ENCODE peak calls at places on chromosomes 5 and 9, in nine cellular contexts. F is kidney, G is RWPE1, B is stomach, D is mammary epithelial cell, J is body of pancreas, C is heart left ventricle, M is lower lobe of right lung, E is left ventricle myocardium inferior. V is an unnamed sample.
A peak's percentile ranks its signal among the peaks of the same experiment; 100 is the strongest.

GRCh38 chr5:175821790-175822211 is 49.6 kb upstream of the CPLX2 start:
- DNase-seq in G (peak; percentile 81), B (no peak), D (peak; percentile 41), J (no peak), F (no peak), E (no peak), M (no peak), C (no peak), V (no peak)

GRCh38 chr5:9557696-9558095 is 11.8 kb upstream of the SEMA5A start:
- DNase-seq in F (no peak), M (no peak), G (peak; percentile 62), J (no peak), E (no peak), B (no peak), C (no peak), D (peak; percentile 65), V (no peak)

GRCh38 chr5:178895615-178896571 is at the start of gene ZFP2:
- DNase-seq in C (peak; percentile 85), B (peak; percentile 57), J (peak; percentile 78), D (peak; percentile 59), M (peak; percentile 75), F (peak; percentile 84), G (peak; percentile 62), E (peak; percentile 64), V (peak; percentile 22)

GRCh38 chr5:146675700-146676099 is 159.7 kb upstream of the GPR151 start:
- DNase-seq in G (no peak), D (no peak), F (no peak), C (no peak), B (no peak), J (no peak), E (no peak), M (no peak), V (no peak)

GRCh38 chr9:14780251-14780650 is 57.7 kb upstream of the CER1 start:
- DNase-seq in B (no peak), E (no peak), M (no peak), J (no peak), G (no peak), D (no peak), C (no peak), F (no peak), V (no peak)

GRCh38 chr5:179800696-179801201 is 5.9 kb downstream of the MGAT4B start:
- DNase-seq in J (no peak), E (no peak), B (no peak), G (no peak), M (no peak), C (peak; percentile 34), D (no peak), F (peak; percentile 65), V (no peak)

GRCh38 chr5:28301676-28302075 is 1263.3 kb upstream of the CDH9 start:
- DNase-seq in G (peak; percentile 46), B (no peak), M (no peak), J (no peak), C (no peak), D (peak; percentile 92), E (no peak), F (no peak), V (no peak)

GRCh38 chr9:134551657-134552348 is 89.8 kb upstream of the COL5A1 start:
- DNase-seq in D (peak; percentile 46), B (no peak), F (peak; percentile 93), E (peak; percentile 28), G (peak; percentile 88), J (peak; percentile 19), M (peak; percentile 45), C (no peak), V (no peak)

GRCh38 chr9:131298341-131298740 is 8.8 kb downstream of the PLPP7 start:
- DNase-seq in B (no peak), C (no peak), M (no peak), J (no peak), G (no peak), D (no peak), E (no peak), F (no peak), V (no peak)

GRCh38 chr5:143791848-143792701 is 19.9 kb upstream of the HMHB1 start:
- DNase-seq in B (no peak), G (no peak), C (no peak), J (no peak), F (no peak), D (no peak), M (no peak), E (no peak), V (no peak)

GRCh38 chr5:131505237-131505908 is 129.7 kb downstream of the RAPGEF6 start:
- DNase-seq in C (no peak), E (no peak), G (no peak), B (no peak), M (no peak), F (no peak), D (no peak), J (no peak), V (no peak)

DNA sequence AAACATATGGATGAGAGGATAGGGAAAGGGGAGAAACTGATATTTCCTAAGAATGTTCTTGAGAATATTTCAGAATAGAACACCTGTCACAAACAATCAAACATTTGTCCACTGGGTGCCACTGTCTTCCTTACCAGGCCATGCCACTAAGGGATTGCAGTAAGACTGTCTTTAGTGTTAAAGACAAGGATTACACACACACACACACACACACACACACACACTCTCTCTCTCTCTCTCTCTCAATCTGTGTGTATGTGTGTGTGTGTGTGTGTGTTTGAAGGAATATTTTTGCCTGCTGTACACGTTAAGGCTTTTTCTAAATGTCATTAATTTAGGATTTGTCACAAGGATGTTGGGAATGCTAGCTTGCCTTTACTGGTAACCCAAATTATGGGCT is 54.4 kb downstream of the CCDC192 start:
- DNase-seq in F (no peak), C (no peak), E (no peak), M (no peak), J (peak; percentile 46), G (peak; percentile 74), D (peak; percentile 53), B (peak; percentile 35), V (no peak)
- TF ChIP-seq CTCF in F (peak; percentile 42), C (peak; percentile 36), E (peak; percentile 65), M (peak; percentile 44), J (peak; percentile 16), G (peak; percentile 71), D (peak; percentile 73), B (peak; percentile 7), V (peak; percentile 81)

GRCh38 chr9:111561165-111561719 is 36.3 kb downstream of the ZNF483 start:
- DNase-seq in D (no peak), E (no peak), J (no peak), G (no peak), M (no peak), F (no peak), C (no peak), B (no peak), V (no peak)

GRCh38 chr9:111566234-111566633 is 33.2 kb downstream of the PTGR1 start:
- DNase-seq in D (no peak), M (no peak), E (no peak), B (no peak), C (no peak), J (peak; percentile 13), F (no peak), G (no peak), V (no peak)
- TF ChIP-seq CTCF in D (no peak), M (no peak), E (no peak), B (no peak), C (no peak), J (no peak), F (no peak), G (no peak), V (no peak)

GRCh38 chr5:119323630-119324000 is 32.2 kb upstream of the TNFAIP8 start:
- DNase-seq in M (no peak), J (no peak), D (peak; percentile 83), F (no peak), C (no peak), B (no peak), G (peak; percentile 78), E (no peak), V (no peak)

GRCh38 chr5:119322312-119322947 is 33.4 kb upstream of the TNFAIP8 start:
- DNase-seq in D (no peak), M (no peak), E (no peak), C (no peak), B (no peak), J (no peak), F (no peak), G (peak; percentile 25), V (no peak)

GRCh38 chr5:119321569-119322311 is 34.1 kb upstream of the TNFAIP8 start:
- DNase-seq in C (no peak), B (no peak), D (no peak), F (no peak), E (no peak), J (no peak), M (no peak), G (no peak), V (no peak)

GRCh38 chr5:119324842-119325241 is 31.0 kb upstream of the TNFAIP8 start:
- DNase-seq in J (no peak), E (no peak), C (no peak), B (no peak), F (no peak), M (no peak), D (no peak), G (no peak), V (no peak)

GRCh38 chr5:119322948-119323629 is 32.7 kb upstream of the TNFAIP8 start:
- DNase-seq in J (no peak), C (no peak), M (no peak), F (no peak), D (peak; percentile 19), B (no peak), G (no peak), E (no peak), V (no peak)
- TF ChIP-seq CTCF in J (no peak), C (no peak), M (no peak), F (no peak), D (no peak), B (no peak), G (no peak), E (no peak), V (no peak)

GRCh38 chr9:2228132-2228531 is 213.0 kb downstream of the SMARCA2 start:
- DNase-seq in J (peak; percentile 52), D (no peak), M (peak; percentile 55), B (no peak), F (no peak), G (no peak), E (no peak), C (no peak), V (peak; percentile 56)

GRCh38 chr9:2229109-2229733 is 214.1 kb downstream of the SMARCA2 start:
- DNase-seq in C (no peak), M (no peak), B (no peak), G (no peak), J (no peak), F (no peak), E (no peak), D (peak; percentile 37), V (no peak)

GRCh38 chr9:2228641-2229040 is 213.5 kb downstream of the SMARCA2 start:
- DNase-seq in G (no peak), M (no peak), F (no peak), D (no peak), B (no peak), E (no peak), C (no peak), J (no peak), V (no peak)

GRCh38 chr9:2231831-2232230 is 216.7 kb downstream of the SMARCA2 start:
- DNase-seq in B (no peak), D (peak; percentile 32), F (no peak), G (no peak), C (no peak), M (no peak), E (no peak), J (peak; percentile 21), V (no peak)

DNA sequence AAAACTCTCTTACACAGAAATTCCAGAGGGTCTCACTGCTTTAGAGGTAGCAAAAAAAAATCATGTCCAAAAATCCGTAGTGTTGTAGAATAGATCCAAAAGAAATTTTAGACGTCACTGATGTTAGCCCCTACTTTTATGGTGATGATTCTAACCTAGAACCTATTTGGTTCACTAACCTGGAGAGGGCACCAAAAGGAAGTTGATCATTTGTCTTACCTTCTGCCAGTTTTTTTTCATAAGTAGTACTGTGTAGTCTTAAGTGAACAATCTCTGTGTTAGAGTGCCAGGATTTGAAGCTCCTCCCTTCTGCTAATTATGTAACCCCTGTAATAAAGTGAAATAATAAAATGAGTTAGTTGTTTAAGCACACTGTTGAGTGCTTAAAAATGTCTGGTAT is 215.2 kb downstream of the SMARCA2 start:
- DNase-seq in D (peak; percentile 18), F (no peak), G (no peak), M (no peak), J (no peak), C (no peak), B (no peak), E (no peak), V (no peak)
- TF ChIP-seq CTCF in D (peak; percentile 42), F (no peak), G (no peak), M (no peak), J (no peak), C (no peak), B (no peak), E (no peak), V (no peak)